ENCODE peak calls at places on chromosomes 2 and 18, in eight cellular contexts. One of them, this sample, is unnamed.

GRCh38 chr2:240963376-240964220 is 34.8 kb upstream of the SNED1 start:
- DNase-seq in CD4-positive, alpha-beta T cell: no peak
- DNase-seq in stomach: peak; percentile 19
- DNase-seq in left ventricle myocardium inferior: peak; percentile 13
- DNase-seq in astrocyte of the cerebellum: no peak
- DNase-seq in progenitor cell of endocrine pancreas: peak; percentile 8
- DNase-seq in uterus: peak; percentile 20
- DNase-seq in AG04450: no peak
- DNase-seq in this sample: peak; percentile 12

GRCh38 chr2:231397011-231397927 is 1.8 kb downstream of the B3GNT7 start:
- DNase-seq in CD4-positive, alpha-beta T cell: no peak
- DNase-seq in stomach: no peak
- DNase-seq in left ventricle myocardium inferior: peak; percentile 1
- DNase-seq in astrocyte of the cerebellum: no peak
- DNase-seq in progenitor cell of endocrine pancreas: no peak
- DNase-seq in uterus: no peak
- DNase-seq in AG04450: no peak
- DNase-seq in this sample: no peak

GRCh38 chr2:72999729-73000725 is 71.5 kb downstream of the SFXN5 start:
- DNase-seq in CD4-positive, alpha-beta T cell: no peak
- DNase-seq in stomach: no peak
- DNase-seq in left ventricle myocardium inferior: no peak
- DNase-seq in astrocyte of the cerebellum: peak; percentile 35
- DNase-seq in progenitor cell of endocrine pancreas: no peak
- DNase-seq in uterus: no peak
- DNase-seq in AG04450: no peak
- DNase-seq in this sample: no peak

GRCh38 chr18:49447810-49448745 is 12.4 kb downstream of the DYM start:
- DNase-seq in CD4-positive, alpha-beta T cell: peak; percentile 29
- DNase-seq in stomach: no peak
- DNase-seq in left ventricle myocardium inferior: no peak
- DNase-seq in astrocyte of the cerebellum: peak; percentile 32
- DNase-seq in progenitor cell of endocrine pancreas: no peak
- DNase-seq in uterus: no peak
- DNase-seq in AG04450: no peak
- DNase-seq in this sample: peak; percentile 73

GRCh38 chr2:156437272-156437671 is 1.1 kb downstream of the GPD2 start:
- DNase-seq in CD4-positive, alpha-beta T cell: no peak
- DNase-seq in stomach: peak; percentile 28
- DNase-seq in left ventricle myocardium inferior: no peak
- DNase-seq in astrocyte of the cerebellum: no peak
- DNase-seq in progenitor cell of endocrine pancreas: no peak
- DNase-seq in uterus: peak; percentile 27
- DNase-seq in AG04450: no peak
- DNase-seq in this sample: no peak

GRCh38 chr2:240245184-240245583 is 104.7 kb upstream of the OTOS start:
- DNase-seq in CD4-positive, alpha-beta T cell: no peak
- DNase-seq in stomach: no peak
- DNase-seq in left ventricle myocardium inferior: no peak
- DNase-seq in astrocyte of the cerebellum: no peak
- DNase-seq in progenitor cell of endocrine pancreas: no peak
- DNase-seq in uterus: no peak
- DNase-seq in AG04450: no peak
- DNase-seq in this sample: no peak

GRCh38 chr2:178404380-178404767 is 46.6 kb downstream of the PRKRA start:
- DNase-seq in CD4-positive, alpha-beta T cell: no peak
- DNase-seq in stomach: no peak
- DNase-seq in left ventricle myocardium inferior: no peak
- DNase-seq in astrocyte of the cerebellum: no peak
- DNase-seq in progenitor cell of endocrine pancreas: no peak
- DNase-seq in uterus: no peak
- DNase-seq in AG04450: peak; percentile 69
- DNase-seq in this sample: no peak

GRCh38 chr18:31671951-31672350 is 12.4 kb downstream of the B4GALT6 start:
- DNase-seq in CD4-positive, alpha-beta T cell: no peak
- DNase-seq in stomach: no peak
- DNase-seq in left ventricle myocardium inferior: no peak
- DNase-seq in astrocyte of the cerebellum: no peak
- DNase-seq in progenitor cell of endocrine pancreas: no peak
- DNase-seq in uterus: no peak
- DNase-seq in AG04450: no peak
- DNase-seq in this sample: no peak

GRCh38 chr2:186136860-186137259 is 349.2 kb upstream of the ZC3H15 start:
- DNase-seq in CD4-positive, alpha-beta T cell: no peak
- DNase-seq in stomach: no peak
- DNase-seq in left ventricle myocardium inferior: no peak
- DNase-seq in astrocyte of the cerebellum: no peak
- DNase-seq in progenitor cell of endocrine pancreas: no peak
- DNase-seq in uterus: no peak
- DNase-seq in AG04450: no peak
- DNase-seq in this sample: no peak

GRCh38 chr2:72142743-72143440 is 4.8 kb downstream of the CYP26B1 start:
- DNase-seq in CD4-positive, alpha-beta T cell: no peak
- DNase-seq in stomach: peak; percentile 67
- DNase-seq in left ventricle myocardium inferior: peak; percentile 81
- DNase-seq in astrocyte of the cerebellum: no peak
- DNase-seq in progenitor cell of endocrine pancreas: no peak
- DNase-seq in uterus: peak; percentile 43
- DNase-seq in AG04450: no peak
- DNase-seq in this sample: peak; percentile 91

GRCh38 chr2:64565949-64566705 is 42.0 kb downstream of the AFTPH start:
- DNase-seq in CD4-positive, alpha-beta T cell: no peak
- DNase-seq in stomach: no peak
- DNase-seq in left ventricle myocardium inferior: no peak
- DNase-seq in astrocyte of the cerebellum: no peak
- DNase-seq in progenitor cell of endocrine pancreas: no peak
- DNase-seq in uterus: no peak
- DNase-seq in AG04450: no peak
- DNase-seq in this sample: no peak

GRCh38 chr2:222673883-222674282 is 2.4 kb downstream of the MOGAT1 start:
- DNase-seq in CD4-positive, alpha-beta T cell: no peak
- DNase-seq in stomach: no peak
- DNase-seq in left ventricle myocardium inferior: no peak
- DNase-seq in astrocyte of the cerebellum: no peak
- DNase-seq in progenitor cell of endocrine pancreas: no peak
- DNase-seq in uterus: no peak
- DNase-seq in AG04450: no peak
- DNase-seq in this sample: no peak

GRCh38 chr18:78913830-78914585 is 65.6 kb upstream of the SALL3 start:
- DNase-seq in CD4-positive, alpha-beta T cell: no peak
- DNase-seq in stomach: no peak
- DNase-seq in left ventricle myocardium inferior: no peak
- DNase-seq in astrocyte of the cerebellum: no peak
- DNase-seq in progenitor cell of endocrine pancreas: no peak
- DNase-seq in uterus: no peak
- DNase-seq in AG04450: no peak
- DNase-seq in this sample: no peak

GRCh38 chr2:73366060-73366459 is 19.6 kb upstream of the ALMS1 start:
- DNase-seq in CD4-positive, alpha-beta T cell: no peak
- DNase-seq in stomach: no peak
- DNase-seq in left ventricle myocardium inferior: no peak
- DNase-seq in astrocyte of the cerebellum: no peak
- DNase-seq in progenitor cell of endocrine pancreas: no peak
- DNase-seq in uterus: no peak
- DNase-seq in AG04450: no peak
- DNase-seq in this sample: no peak

GRCh38 chr2:20221939-20222768 is 2.8 kb downstream of the SDC1 start:
- DNase-seq in CD4-positive, alpha-beta T cell: no peak
- DNase-seq in stomach: no peak
- DNase-seq in left ventricle myocardium inferior: no peak
- DNase-seq in astrocyte of the cerebellum: no peak
- DNase-seq in progenitor cell of endocrine pancreas: no peak
- DNase-seq in uterus: no peak
- DNase-seq in AG04450: no peak
- DNase-seq in this sample: no peak

GRCh38 chr2:36478332-36478738 is 119.6 kb downstream of the FEZ2 start:
- DNase-seq in CD4-positive, alpha-beta T cell: no peak
- DNase-seq in stomach: no peak
- DNase-seq in left ventricle myocardium inferior: no peak
- DNase-seq in astrocyte of the cerebellum: peak; percentile 91
- DNase-seq in progenitor cell of endocrine pancreas: no peak
- DNase-seq in uterus: peak; percentile 42
- DNase-seq in AG04450: no peak
- DNase-seq in this sample: no peak

GRCh38 chr18:54003195-54003594 is 221.3 kb downstream of the MBD2 start:
- DNase-seq in CD4-positive, alpha-beta T cell: no peak
- DNase-seq in stomach: no peak
- DNase-seq in left ventricle myocardium inferior: no peak
- DNase-seq in astrocyte of the cerebellum: no peak
- DNase-seq in progenitor cell of endocrine pancreas: no peak
- DNase-seq in uterus: no peak
- DNase-seq in AG04450: no peak
- DNase-seq in this sample: no peak

GRCh38 chr2:151556121-151556520 is 146.4 kb downstream of the RIF1 start:
- DNase-seq in CD4-positive, alpha-beta T cell: no peak
- DNase-seq in stomach: no peak
- DNase-seq in left ventricle myocardium inferior: no peak
- DNase-seq in astrocyte of the cerebellum: no peak
- DNase-seq in progenitor cell of endocrine pancreas: no peak
- DNase-seq in uterus: no peak
- DNase-seq in AG04450: no peak
- DNase-seq in this sample: no peak

GRCh38 chr2:223101340-223102039 is 49.5 kb downstream of the KCNE4 start:
- DNase-seq in CD4-positive, alpha-beta T cell: no peak
- DNase-seq in stomach: peak; percentile 41
- DNase-seq in left ventricle myocardium inferior: no peak
- DNase-seq in astrocyte of the cerebellum: no peak
- DNase-seq in progenitor cell of endocrine pancreas: peak; percentile 12
- DNase-seq in uterus: no peak
- DNase-seq in AG04450: no peak
- DNase-seq in this sample: no peak

DNA sequence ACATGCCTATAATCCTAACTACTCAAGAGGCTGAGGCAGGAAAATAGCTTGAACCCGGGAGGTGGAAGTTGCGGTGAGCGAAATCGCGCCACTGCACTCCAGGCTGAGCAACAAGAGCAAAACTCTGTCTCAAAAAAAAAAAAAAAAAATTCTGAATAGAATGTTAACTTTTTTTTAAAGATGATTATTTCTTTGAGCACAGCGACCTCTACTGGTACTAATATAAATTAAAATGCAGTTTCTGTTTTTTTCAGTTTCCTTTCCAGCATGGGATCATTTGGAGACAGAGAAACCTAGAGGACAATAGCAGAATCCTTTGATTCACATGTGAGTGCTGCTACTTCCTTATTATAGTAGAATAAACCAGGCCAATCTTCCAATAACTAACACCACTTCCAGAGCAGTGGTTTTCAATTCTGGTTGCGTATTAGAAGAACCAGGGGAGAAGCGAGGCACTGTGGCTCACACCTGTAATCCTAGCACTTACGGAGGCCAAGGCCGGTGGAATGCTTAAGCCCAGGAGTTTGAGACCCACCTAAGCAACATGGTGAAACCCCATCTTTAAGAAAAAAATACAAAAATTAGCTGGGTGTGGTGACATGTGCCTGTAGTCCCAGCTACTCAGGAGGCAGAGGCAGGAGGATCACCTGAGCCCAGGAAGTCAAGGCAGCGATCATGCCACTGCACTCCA is 10.2 kb downstream of the SRSF7 start:
- DNase-seq in CD4-positive, alpha-beta T cell: no peak
- DNase-seq in stomach: no peak
- DNase-seq in left ventricle myocardium inferior: no peak
- DNase-seq in astrocyte of the cerebellum: peak; percentile 60
- DNase-seq in progenitor cell of endocrine pancreas: no peak
- DNase-seq in uterus: no peak
- DNase-seq in AG04450: no peak
- DNase-seq in this sample: no peak
- TF ChIP-seq CTCF in CD4-positive, alpha-beta T cell: peak; percentile 78
- TF ChIP-seq CTCF in stomach: no peak
- TF ChIP-seq CTCF in left ventricle myocardium inferior: peak; percentile 72
- TF ChIP-seq CTCF in astrocyte of the cerebellum: peak; percentile 28
- TF ChIP-seq CTCF in progenitor cell of endocrine pancreas: peak; percentile 69
- TF ChIP-seq CTCF in uterus: peak; percentile 69
- TF ChIP-seq CTCF in AG04450: peak; percentile 39
- TF ChIP-seq CTCF in this sample: peak; percentile 89

GRCh38 chr2:237987263-237987662 is 20.4 kb downstream of the UBE2F start:
- DNase-seq in CD4-positive, alpha-beta T cell: no peak
- DNase-seq in stomach: no peak
- DNase-seq in left ventricle myocardium inferior: no peak
- DNase-seq in astrocyte of the cerebellum: no peak
- DNase-seq in progenitor cell of endocrine pancreas: no peak
- DNase-seq in uterus: no peak
- DNase-seq in AG04450: no peak
- DNase-seq in this sample: no peak
- TF ChIP-seq CTCF in CD4-positive, alpha-beta T cell: no peak
- TF ChIP-seq CTCF in stomach: no peak
- TF ChIP-seq CTCF in left ventricle myocardium inferior: no peak
- TF ChIP-seq CTCF in astrocyte of the cerebellum: no peak
- TF ChIP-seq CTCF in progenitor cell of endocrine pancreas: no peak
- TF ChIP-seq CTCF in uterus: no peak
- TF ChIP-seq CTCF in AG04450: no peak
- TF ChIP-seq CTCF in this sample: no peak

GRCh38 chr18:64799378-64799777 is 650.5 kb upstream of the LINC00305 start:
- DNase-seq in CD4-positive, alpha-beta T cell: no peak
- DNase-seq in stomach: no peak
- DNase-seq in left ventricle myocardium inferior: no peak
- DNase-seq in astrocyte of the cerebellum: no peak
- DNase-seq in progenitor cell of endocrine pancreas: no peak
- DNase-seq in uterus: no peak
- DNase-seq in AG04450: no peak
- DNase-seq in this sample: no peak
- TF ChIP-seq CTCF in CD4-positive, alpha-beta T cell: no peak
- TF ChIP-seq CTCF in stomach: no peak
- TF ChIP-seq CTCF in left ventricle myocardium inferior: no peak
- TF ChIP-seq CTCF in astrocyte of the cerebellum: no peak
- TF ChIP-seq CTCF in progenitor cell of endocrine pancreas: no peak
- TF ChIP-seq CTCF in uterus: no peak
- TF ChIP-seq CTCF in AG04450: no peak
- TF ChIP-seq CTCF in this sample: no peak

DNA sequence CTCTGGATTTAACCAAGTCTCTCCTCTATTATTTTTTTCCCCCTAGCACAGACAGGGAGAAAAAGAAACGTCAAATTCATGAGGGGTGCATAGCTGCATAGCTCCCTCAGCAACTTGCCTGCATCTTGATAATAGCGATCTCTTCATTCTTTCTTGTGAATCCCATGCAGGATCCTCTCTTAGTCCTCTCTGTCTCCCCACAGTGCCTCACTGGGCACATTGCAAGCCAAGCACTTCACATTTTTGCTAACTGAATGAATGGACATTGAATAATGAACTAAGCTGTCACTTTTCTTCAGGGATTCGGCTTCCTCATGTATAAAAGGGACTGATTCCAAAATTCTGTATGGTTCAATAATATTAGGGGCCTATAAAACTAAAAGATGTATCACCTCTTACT is 2.9 kb upstream of the EPB41L3 start:
- DNase-seq in CD4-positive, alpha-beta T cell: no peak
- DNase-seq in stomach: no peak
- DNase-seq in left ventricle myocardium inferior: no peak
- DNase-seq in astrocyte of the cerebellum: peak; percentile 59
- DNase-seq in progenitor cell of endocrine pancreas: no peak
- DNase-seq in uterus: no peak
- DNase-seq in AG04450: peak; percentile 23
- DNase-seq in this sample: peak; percentile 54
- TF ChIP-seq CTCF in CD4-positive, alpha-beta T cell: peak; percentile 18
- TF ChIP-seq CTCF in stomach: no peak
- TF ChIP-seq CTCF in left ventricle myocardium inferior: peak; percentile 48
- TF ChIP-seq CTCF in astrocyte of the cerebellum: peak; percentile 89
- TF ChIP-seq CTCF in progenitor cell of endocrine pancreas: peak; percentile 47
- TF ChIP-seq CTCF in uterus: peak; percentile 51
- TF ChIP-seq CTCF in AG04450: peak; percentile 75
- TF ChIP-seq CTCF in this sample: no peak

This sample was measured in testis.